ENCODE peak calls at places on chromosome 12, in seven cellular contexts. W is GM23248; N is NCI-H1417 treated with DMSO at 0.1 percent for 48 hours; C is stimulated activated CD8-positive, alpha-beta memory T cell treated with anti-CD3 and anti-CD28 coated beads, Interleukin-2, amount 100 ng/mL, for 1 hour; Q is skeletal muscle cell; J is fibroblast of lung; T is naive thymus-derived CD4-positive, alpha-beta T cell. K is an unnamed sample.

GRCh38 chr12:3110579-3110978 is 33.4 kb downstream of the TSPAN9 start:
- DNase-seq in W (no peak), N (no peak), C (no peak), Q (no peak), J (no peak), T (no peak), K (no peak)

GRCh38 chr12:40645361-40645760 is 46.9 kb upstream of the CNTN1 start:
- DNase-seq in W (no peak), N (no peak), C (no peak), Q (no peak), J (no peak), T (no peak), K (no peak)

GRCh38 chr12:92242917-92243316 is 97.3 kb upstream of the BTG1 start:
- DNase-seq in W (peak; percentile 51), N (no peak), C (no peak), Q (peak; percentile 91), J (peak; percentile 95), T (no peak), K (no peak)

GRCh38 chr12:68259318-68259940 is 6.0 kb upstream of the IL22 start:
- DNase-seq in W (peak; percentile 95), N (no peak), C (no peak), Q (peak; percentile 70), J (peak; percentile 76), T (no peak), K (peak; percentile 31)

GRCh38 chr12:84131076-84131475 is 781.5 kb downstream of the SLC6A15 start:
- DNase-seq in W (peak; percentile 86), N (no peak), C (no peak), Q (peak; percentile 46), J (peak; percentile 83), T (no peak), K (no peak)

GRCh38 chr12:30796508-30796780 is 41.7 kb upstream of the CAPRIN2 start:
- DNase-seq in W (peak; percentile 78), N (no peak), C (no peak), Q (peak; percentile 45), J (peak; percentile 71), T (no peak), K (no peak)

GRCh38 chr12:46556105-46556559 is 183.6 kb upstream of the SLC38A2 start:
- DNase-seq in W (peak; percentile 91), N (no peak), C (no peak), Q (peak; percentile 92), J (peak; percentile 96), T (no peak), K (no peak)

GRCh38 chr12:132711169-132711843 is 664 bp downstream of the PGAM5 start:
- DNase-seq in W (peak; percentile 67), N (no peak), C (no peak), Q (no peak), J (peak; percentile 17), T (peak; percentile 9), K (no peak)

GRCh38 chr12:131711551-131712205 is 788 bp downstream of the SFSWAP start:
- DNase-seq in W (peak; percentile 36), N (no peak), C (no peak), Q (no peak), J (no peak), T (no peak), K (no peak)

GRCh38 chr12:97561321-97562230 is 99.0 kb downstream of the RMST start:
- DNase-seq in W (no peak), N (no peak), C (no peak), Q (no peak), J (no peak), T (no peak), K (no peak)

GRCh38 chr12:10540776-10541205 is 35.1 kb downstream of the EIF2S3B start:
- DNase-seq in W (peak; percentile 83), N (no peak), C (no peak), Q (peak; percentile 68), J (no peak), T (no peak), K (peak; percentile 47)

GRCh38 chr12:38689704-38690103 is 215.7 kb downstream of the CPNE8 start:
- DNase-seq in W (peak; percentile 68), N (no peak), C (no peak), Q (no peak), J (no peak), T (no peak), K (no peak)

GRCh38 chr12:7695159-7695930 is at the start of gene GDF3:
- DNase-seq in W (peak; percentile 20), N (no peak), C (no peak), Q (no peak), J (peak; percentile 2), T (no peak), K (no peak)

GRCh38 chr12:6507102-6507998 is 13.4 kb downstream of the NCAPD2 start:
- DNase-seq in W (no peak), N (no peak), C (no peak), Q (no peak), J (peak; percentile 22), T (no peak), K (no peak)

GRCh38 chr12:121916719-121917118 is 1.7 kb upstream of the CFAP251 start:
- DNase-seq in W (peak; percentile 48), N (no peak), C (no peak), Q (no peak), J (peak; percentile 66), T (no peak), K (no peak)

GRCh38 chr12:113797535-113797868 is 168.6 kb downstream of the RBM19 start:
- DNase-seq in W (no peak), N (no peak), C (no peak), Q (no peak), J (no peak), T (no peak), K (no peak)

GRCh38 chr12:8840938-8841633 is 18.7 kb downstream of the A2ML1 start:
- DNase-seq in W (no peak), N (no peak), C (no peak), Q (no peak), J (no peak), T (no peak), K (no peak)

GRCh38 chr12:81114241-81114640 is 36.4 kb downstream of the ACSS3 start:
- DNase-seq in W (no peak), N (no peak), C (no peak), Q (no peak), J (no peak), T (no peak), K (no peak)

GRCh38 chr12:117853600-117853999 is 115.2 kb downstream of the KSR2 start:
- DNase-seq in W (peak; percentile 15), N (no peak), C (no peak), Q (no peak), J (no peak), T (no peak), K (no peak)

GRCh38 chr12:95200128-95200973 is 16.9 kb downstream of the FGD6 start:
- DNase-seq in W (peak; percentile 31), N (no peak), C (no peak), Q (no peak), J (no peak), T (no peak), K (no peak)

GRCh38 chr12:89707623-89707991 is 1.0 kb downstream of the ATP2B1 start:
- DNase-seq in W (peak; percentile 44), N (no peak), C (no peak), Q (no peak), J (no peak), T (no peak), K (no peak)